ENCODE peak calls at places on chromosomes 4 and X, in seven cellular contexts. One of them, this sample, is unnamed.

GRCh38 chr4:7582313-7583096 is 147.8 kb upstream of the PSAPL1 start:
- DNase-seq in RPMI7951: no peak
- DNase-seq in stimulated activated CD8-positive, alpha-beta memory T cell treated with anti-CD3 and anti-CD28 coated beads, Interleukin-15, amount 100 ng/mL, for 4 hours: no peak
- DNase-seq in SHP77 treated with DMSO at 0.1 percent for 48 hours: no peak
- DNase-seq in stromal cell of bone marrow: no peak
- DNase-seq in dermis microvascular lymphatic vessel endothelial cell: no peak
- DNase-seq in NCI-H1436: no peak
- DNase-seq in this sample: no peak

GRCh38 chr4:2793578-2793919 is 664 bp downstream of the SH3BP2 start:
- DNase-seq in RPMI7951: peak
- DNase-seq in stimulated activated CD8-positive, alpha-beta memory T cell treated with anti-CD3 and anti-CD28 coated beads, Interleukin-15, amount 100 ng/mL, for 4 hours: no peak
- DNase-seq in SHP77 treated with DMSO at 0.1 percent for 48 hours: no peak
- DNase-seq in stromal cell of bone marrow: peak
- DNase-seq in dermis microvascular lymphatic vessel endothelial cell: no peak
- DNase-seq in NCI-H1436: no peak
- DNase-seq in this sample: peak

GRCh38 chr4:173910911-173911310 is 372.6 kb downstream of the FBXO8 start:
- DNase-seq in RPMI7951: no peak
- DNase-seq in stimulated activated CD8-positive, alpha-beta memory T cell treated with anti-CD3 and anti-CD28 coated beads, Interleukin-15, amount 100 ng/mL, for 4 hours: no peak
- DNase-seq in SHP77 treated with DMSO at 0.1 percent for 48 hours: no peak
- DNase-seq in stromal cell of bone marrow: no peak
- DNase-seq in dermis microvascular lymphatic vessel endothelial cell: no peak
- DNase-seq in NCI-H1436: no peak
- DNase-seq in this sample: no peak

GRCh38 chr4:158282252-158282651 is 72.0 kb downstream of the TMEM144 start:
- DNase-seq in RPMI7951: no peak
- DNase-seq in stimulated activated CD8-positive, alpha-beta memory T cell treated with anti-CD3 and anti-CD28 coated beads, Interleukin-15, amount 100 ng/mL, for 4 hours: no peak
- DNase-seq in SHP77 treated with DMSO at 0.1 percent for 48 hours: no peak
- DNase-seq in stromal cell of bone marrow: peak
- DNase-seq in dermis microvascular lymphatic vessel endothelial cell: no peak
- DNase-seq in NCI-H1436: no peak
- DNase-seq in this sample: no peak

GRCh38 chrX:54891573-54891972 is 29.1 kb upstream of the TRO start:
- DNase-seq in RPMI7951: peak
- DNase-seq in stimulated activated CD8-positive, alpha-beta memory T cell treated with anti-CD3 and anti-CD28 coated beads, Interleukin-15, amount 100 ng/mL, for 4 hours: no peak
- DNase-seq in SHP77 treated with DMSO at 0.1 percent for 48 hours: peak
- DNase-seq in stromal cell of bone marrow: peak
- DNase-seq in dermis microvascular lymphatic vessel endothelial cell: peak
- DNase-seq in NCI-H1436: no peak
- DNase-seq in this sample: peak

GRCh38 chr4:76559236-76560071 is 124.4 kb downstream of the SHROOM3 start:
- DNase-seq in RPMI7951: no peak
- DNase-seq in stimulated activated CD8-positive, alpha-beta memory T cell treated with anti-CD3 and anti-CD28 coated beads, Interleukin-15, amount 100 ng/mL, for 4 hours: no peak
- DNase-seq in SHP77 treated with DMSO at 0.1 percent for 48 hours: no peak
- DNase-seq in stromal cell of bone marrow: no peak
- DNase-seq in dermis microvascular lymphatic vessel endothelial cell: no peak
- DNase-seq in NCI-H1436: no peak
- DNase-seq in this sample: no peak

GRCh38 chrX:10484683-10485247 is 135.6 kb downstream of the MID1 start:
- DNase-seq in RPMI7951: no peak
- DNase-seq in stimulated activated CD8-positive, alpha-beta memory T cell treated with anti-CD3 and anti-CD28 coated beads, Interleukin-15, amount 100 ng/mL, for 4 hours: no peak
- DNase-seq in SHP77 treated with DMSO at 0.1 percent for 48 hours: no peak
- DNase-seq in stromal cell of bone marrow: no peak
- DNase-seq in dermis microvascular lymphatic vessel endothelial cell: no peak
- DNase-seq in NCI-H1436: no peak
- DNase-seq in this sample: peak

GRCh38 chrX:53347948-53348347 is 66.6 kb upstream of the IQSEC2 start:
- DNase-seq in RPMI7951: no peak
- DNase-seq in stimulated activated CD8-positive, alpha-beta memory T cell treated with anti-CD3 and anti-CD28 coated beads, Interleukin-15, amount 100 ng/mL, for 4 hours: no peak
- DNase-seq in SHP77 treated with DMSO at 0.1 percent for 48 hours: no peak
- DNase-seq in stromal cell of bone marrow: no peak
- DNase-seq in dermis microvascular lymphatic vessel endothelial cell: no peak
- DNase-seq in NCI-H1436: no peak
- DNase-seq in this sample: no peak

GRCh38 chrX:42755820-42756219 is 22.1 kb downstream of the PPP1R2C start:
- DNase-seq in RPMI7951: peak
- DNase-seq in stimulated activated CD8-positive, alpha-beta memory T cell treated with anti-CD3 and anti-CD28 coated beads, Interleukin-15, amount 100 ng/mL, for 4 hours: no peak
- DNase-seq in SHP77 treated with DMSO at 0.1 percent for 48 hours: no peak
- DNase-seq in stromal cell of bone marrow: peak
- DNase-seq in dermis microvascular lymphatic vessel endothelial cell: no peak
- DNase-seq in NCI-H1436: no peak
- DNase-seq in this sample: peak

GRCh38 chr4:113745724-113746123 is 15.8 kb downstream of the CAMK2D start:
- DNase-seq in RPMI7951: no peak
- DNase-seq in stimulated activated CD8-positive, alpha-beta memory T cell treated with anti-CD3 and anti-CD28 coated beads, Interleukin-15, amount 100 ng/mL, for 4 hours: no peak
- DNase-seq in SHP77 treated with DMSO at 0.1 percent for 48 hours: no peak
- DNase-seq in stromal cell of bone marrow: no peak
- DNase-seq in dermis microvascular lymphatic vessel endothelial cell: no peak
- DNase-seq in NCI-H1436: no peak
- DNase-seq in this sample: no peak

GRCh38 chr4:89056953-89057398 is at the start of gene FAM13A:
- DNase-seq in RPMI7951: peak
- DNase-seq in stimulated activated CD8-positive, alpha-beta memory T cell treated with anti-CD3 and anti-CD28 coated beads, Interleukin-15, amount 100 ng/mL, for 4 hours: no peak
- DNase-seq in SHP77 treated with DMSO at 0.1 percent for 48 hours: peak
- DNase-seq in stromal cell of bone marrow: peak
- DNase-seq in dermis microvascular lymphatic vessel endothelial cell: no peak
- DNase-seq in NCI-H1436: peak
- DNase-seq in this sample: peak

GRCh38 chrX:150363561-150364346 is 637 bp downstream of the MAMLD1 start:
- DNase-seq in RPMI7951: peak
- DNase-seq in stimulated activated CD8-positive, alpha-beta memory T cell treated with anti-CD3 and anti-CD28 coated beads, Interleukin-15, amount 100 ng/mL, for 4 hours: no peak
- DNase-seq in SHP77 treated with DMSO at 0.1 percent for 48 hours: no peak
- DNase-seq in stromal cell of bone marrow: no peak
- DNase-seq in dermis microvascular lymphatic vessel endothelial cell: no peak
- DNase-seq in NCI-H1436: no peak
- DNase-seq in this sample: no peak

GRCh38 chrX:41412261-41413167 is 34.6 kb upstream of the NYX start:
- DNase-seq in RPMI7951: no peak
- DNase-seq in stimulated activated CD8-positive, alpha-beta memory T cell treated with anti-CD3 and anti-CD28 coated beads, Interleukin-15, amount 100 ng/mL, for 4 hours: no peak
- DNase-seq in SHP77 treated with DMSO at 0.1 percent for 48 hours: peak
- DNase-seq in stromal cell of bone marrow: no peak
- DNase-seq in dermis microvascular lymphatic vessel endothelial cell: peak
- DNase-seq in NCI-H1436: no peak
- DNase-seq in this sample: no peak

GRCh38 chr4:82780398-82781231 is 18.0 kb downstream of the SCD5 start:
- DNase-seq in RPMI7951: no peak
- DNase-seq in stimulated activated CD8-positive, alpha-beta memory T cell treated with anti-CD3 and anti-CD28 coated beads, Interleukin-15, amount 100 ng/mL, for 4 hours: no peak
- DNase-seq in SHP77 treated with DMSO at 0.1 percent for 48 hours: peak
- DNase-seq in stromal cell of bone marrow: no peak
- DNase-seq in dermis microvascular lymphatic vessel endothelial cell: peak
- DNase-seq in NCI-H1436: peak
- DNase-seq in this sample: peak

GRCh38 chr4:100391086-100391485 is 126.7 kb downstream of the EMCN start:
- DNase-seq in RPMI7951: no peak
- DNase-seq in stimulated activated CD8-positive, alpha-beta memory T cell treated with anti-CD3 and anti-CD28 coated beads, Interleukin-15, amount 100 ng/mL, for 4 hours: no peak
- DNase-seq in SHP77 treated with DMSO at 0.1 percent for 48 hours: no peak
- DNase-seq in stromal cell of bone marrow: no peak
- DNase-seq in dermis microvascular lymphatic vessel endothelial cell: no peak
- DNase-seq in NCI-H1436: no peak
- DNase-seq in this sample: no peak

GRCh38 chrX:151488677-151489076 is 74.8 kb upstream of the PASD1 start:
- DNase-seq in RPMI7951: peak
- DNase-seq in stimulated activated CD8-positive, alpha-beta memory T cell treated with anti-CD3 and anti-CD28 coated beads, Interleukin-15, amount 100 ng/mL, for 4 hours: no peak
- DNase-seq in SHP77 treated with DMSO at 0.1 percent for 48 hours: no peak
- DNase-seq in stromal cell of bone marrow: no peak
- DNase-seq in dermis microvascular lymphatic vessel endothelial cell: no peak
- DNase-seq in NCI-H1436: no peak
- DNase-seq in this sample: no peak